ENCODE peak calls at places on chromosomes 4 and X, in ten cellular contexts. X, N, S, W, E, C, B, Y, J and U are unnamed samples.

GRCh38 chr4:151195801-151196200 is 81.2 kb upstream of the PRSS48 start:
- DNase-seq in X (no peak), N (no peak), S (no peak), W (no peak), E (no peak), C (no peak), B (no peak), Y (no peak), J (no peak), U (no peak)

GRCh38 chrX:9475984-9476383 is 11.1 kb downstream of the TBL1X start:
- DNase-seq in X (no peak), N (no peak), S (no peak), W (no peak), E (no peak), C (no peak), B (no peak), Y (no peak), J (no peak), U (no peak)

GRCh38 chrX:32397562-32398216 is 813.7 kb downstream of the DMD start:
- DNase-seq in X (no peak), N (no peak), S (no peak), W (no peak), E (no peak), C (no peak), B (no peak), Y (no peak), J (no peak), U (no peak)

GRCh38 chrX:107574054-107574683 is 54.1 kb upstream of the PRPS1 start:
- DNase-seq in X (no peak), N (no peak), S (no peak), W (no peak), E (no peak), C (no peak), B (no peak), Y (no peak), J (no peak), U (no peak)

GRCh38 chrX:71636438-71637252 is 18.3 kb upstream of the CXCR3 start:
- DNase-seq in X (no peak), N (no peak), S (no peak), W (no peak), E (no peak), C (no peak), B (no peak), Y (no peak), J (no peak), U (peak; percentile 41)

GRCh38 chrX:150410513-150410912 is 47.4 kb downstream of the MAMLD1 start:
- DNase-seq in X (no peak), N (no peak), S (no peak), W (no peak), E (no peak), C (peak; percentile 1), B (no peak), Y (no peak), J (no peak), U (no peak)

GRCh38 chr4:87849612-87850011 is 16.8 kb downstream of the MEPE start:
- DNase-seq in X (no peak), N (no peak), S (no peak), W (no peak), E (no peak), C (no peak), B (no peak), Y (peak; percentile 74), J (no peak), U (no peak)

GRCh38 chrX:56947695-56948094 is 47.6 kb downstream of the SPIN3 start:
- DNase-seq in X (no peak), N (no peak), S (no peak), W (no peak), E (no peak), C (no peak), B (no peak), Y (no peak), J (no peak), U (no peak)

GRCh38 chrX:86148024-86148511 is at the start of gene DACH2:
- DNase-seq in X (peak; percentile 88), N (peak; percentile 74), S (peak; percentile 74), W (peak; percentile 90), E (peak; percentile 30), C (no peak), B (peak; percentile 89), Y (peak; percentile 92), J (peak; percentile 44), U (peak; percentile 63)

GRCh38 chr4:18571252-18571885 is 549.8 kb upstream of the LCORL start:
- DNase-seq in X (no peak), N (no peak), S (no peak), W (no peak), E (no peak), C (no peak), B (no peak), Y (no peak), J (no peak), U (no peak)

GRCh38 chrX:53004038-53004437 is 44.6 kb upstream of the GPR173 start:
- DNase-seq in X (no peak), N (no peak), S (no peak), W (peak; percentile 20), E (no peak), C (no peak), B (no peak), Y (no peak), J (no peak), U (no peak)

GRCh38 chrX:84865113-84865512 is 138.6 kb upstream of the APOOL start:
- DNase-seq in X (no peak), N (no peak), S (no peak), W (no peak), E (no peak), C (no peak), B (no peak), Y (no peak), J (no peak), U (no peak)

GRCh38 chr4:151417766-151418376 is 8.9 kb downstream of the FHIP1A start:
- DNase-seq in X (peak; percentile 43), N (no peak), S (no peak), W (no peak), E (no peak), C (no peak), B (no peak), Y (peak; percentile 54), J (no peak), U (no peak)

GRCh38 chr4:184808719-184809062 is 17.1 kb downstream of the ACSL1 start:
- DNase-seq in X (no peak), N (no peak), S (no peak), W (peak; percentile 34), E (no peak), C (no peak), B (no peak), Y (no peak), J (no peak), U (no peak)
- H3K27ac ChIP-seq in X (peak overlapping the region; percentile 88), N (no peak overlapping the region), S (no peak overlapping the region), W (no peak overlapping the region), E (no peak overlapping the region), C (no peak overlapping the region), B (no peak overlapping the region), Y (no peak overlapping the region), J (peak overlapping the region; percentile 81), U (peak overlapping the region; percentile 80)

GRCh38 chr4:1644906-1645657 is 39.0 kb downstream of the FAM53A start:
- DNase-seq in X (no peak), N (peak; percentile 20), S (no peak), W (peak; percentile 81), E (no peak), C (no peak), B (peak; percentile 50), Y (peak; percentile 26), J (peak; percentile 21), U (peak; percentile 56)
- H3K4me3 ChIP-seq in X (no peak overlapping the region), N (peak overlapping the region; percentile 31), S (no peak overlapping the region), W (no peak overlapping the region), E (no peak overlapping the region), C (no peak overlapping the region), B (peak overlapping the region; percentile 8), Y (no peak overlapping the region), J (no peak overlapping the region), U (no peak overlapping the region)

GRCh38 chr4:153259679-153260078 is 55.4 kb downstream of the TRIM2 start:
- DNase-seq in X (no peak), N (no peak), S (no peak), W (no peak), E (no peak), C (no peak), B (no peak), Y (no peak), J (no peak), U (no peak)

GRCh38 chr4:153257966-153258365 is 53.7 kb downstream of the TRIM2 start:
- DNase-seq in X (no peak), N (no peak), S (no peak), W (no peak), E (no peak), C (no peak), B (peak; percentile 50), Y (peak; percentile 74), J (no peak), U (no peak)

GRCh38 chr4:153258750-153259149 is 54.5 kb downstream of the TRIM2 start:
- DNase-seq in X (no peak), N (no peak), S (no peak), W (no peak), E (no peak), C (no peak), B (peak; percentile 45), Y (no peak), J (no peak), U (no peak)

GRCh38 chr4:153255233-153255632 is 51.0 kb downstream of the TRIM2 start:
- DNase-seq in X (no peak), N (no peak), S (no peak), W (no peak), E (no peak), C (no peak), B (no peak), Y (no peak), J (no peak), U (no peak)

GRCh38 chr4:153257151-153257620 is 52.9 kb downstream of the TRIM2 start:
- DNase-seq in X (no peak), N (peak; percentile 69), S (no peak), W (peak; percentile 49), E (no peak), C (no peak), B (peak; percentile 85), Y (peak; percentile 93), J (no peak), U (no peak)
- H3K27ac ChIP-seq in X (no peak overlapping the region), N (peak overlapping the region; percentile 79), S (peak overlapping the region; percentile 19), W (no peak overlapping the region), E (no peak overlapping the region), C (no peak overlapping the region), B (peak overlapping the region; percentile 62), Y (peak overlapping the region; percentile 30), J (no peak overlapping the region), U (no peak overlapping the region)

DNA sequence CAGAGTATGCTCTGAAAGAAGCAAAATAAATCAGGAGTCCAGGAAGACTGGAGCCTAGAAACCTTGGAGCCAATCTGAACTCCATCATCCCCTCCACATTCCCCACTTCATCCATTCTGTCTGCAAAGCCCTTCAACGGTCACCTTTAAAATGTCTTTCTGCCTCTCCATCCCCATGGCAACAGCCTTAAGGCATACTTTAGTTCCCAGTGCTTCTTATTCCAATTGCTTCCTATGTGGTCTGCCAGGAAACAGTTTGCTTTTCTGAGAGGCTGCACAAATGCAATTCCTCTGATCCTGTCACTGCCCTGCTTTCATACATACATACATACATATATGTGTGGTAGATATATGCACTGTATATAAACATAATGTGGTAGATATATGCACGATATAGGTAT is 802 bp upstream of the MAGEH1 start:
- DNase-seq in X (no peak), N (no peak), S (no peak), W (peak; percentile 3), E (no peak), C (no peak), B (no peak), Y (no peak), J (no peak), U (no peak)
- H3K4me3 ChIP-seq in X (no peak overlapping the region), N (no peak overlapping the region), S (peak overlapping the region; percentile 43), W (no peak overlapping the region), E (no peak overlapping the region), C (peak overlapping the region; percentile 86), B (no peak overlapping the region), Y (no peak overlapping the region), J (peak overlapping the region; percentile 58), U (peak overlapping the region; percentile 66)